ENCODE peak calls at places on chromosomes 6 and 20, in nine cellular contexts. C is A549, X is SK-N-SH, L is GM23338, Q is Panc1, D is HCT116, S is K562, N is HepG2, I is GM12878. K is an unnamed sample.

GRCh38 chr20:60172306-60172984 is 214.2 kb downstream of the CDH26 start:
- DNase-seq in Q (no peak), C (no peak), I (no peak), X (no peak), L (no peak), S (no peak), D (no peak), N (no peak), K (no peak)

GRCh38 chr20:10603971-10604864 is 69.6 kb downstream of the JAG1 start:
- DNase-seq in I (no peak), L (no peak), Q (peak; percentile 89), C (peak; percentile 86), X (no peak), S (no peak), N (peak; percentile 99), D (peak; percentile 32), K (no peak)

GRCh38 chr20:1718604-1719384 is 61.2 kb upstream of the SIRPG start:
- DNase-seq in I (no peak), X (no peak), S (no peak), D (peak; percentile 19), C (peak; percentile 14), N (no peak), Q (no peak), L (no peak), K (no peak)

GRCh38 chr20:49323622-49324238 is 45.9 kb upstream of the ZNFX1 start:
- DNase-seq in Q (no peak), C (peak; percentile 47), N (peak; percentile 52), I (no peak), S (peak; percentile 72), L (peak; percentile 69), D (peak; percentile 34), X (peak; percentile 41), K (no peak)

GRCh38 chr6:108942556-108943492 is 94.6 kb downstream of the ARMC2 start:
- DNase-seq in D (no peak), L (no peak), I (no peak), N (no peak), X (peak; percentile 51), C (no peak), S (peak; percentile 38), Q (no peak), K (no peak)

GRCh38 chr6:45645302-45645701 is 267.6 kb upstream of the SUPT3H start:
- DNase-seq in N (no peak), S (no peak), D (no peak), L (no peak), C (no peak), I (no peak), Q (no peak), X (no peak), K (no peak)

GRCh38 chr6:46352541-46353267 is 138.5 kb downstream of the RCAN2 start:
- DNase-seq in C (no peak), Q (no peak), X (no peak), N (no peak), S (peak; percentile 6), D (no peak), I (no peak), L (peak; percentile 13), K (no peak)

GRCh38 chr6:29737707-29738630 is 14.7 kb downstream of the HLA-F start:
- DNase-seq in D (peak; percentile 59), S (peak; percentile 78), Q (peak; percentile 62), N (peak; percentile 75), X (peak; percentile 64), C (peak; percentile 68), I (no peak), L (peak; percentile 94), K (peak; percentile 41)

GRCh38 chr6:75306074-75306473 is 21.5 kb upstream of the TMEM30A start:
- DNase-seq in I (no peak), C (no peak), X (no peak), N (no peak), S (no peak), D (no peak), Q (no peak), L (no peak), K (no peak)

GRCh38 chr6:134589512-134589911 is 271.6 kb upstream of the SGK1 start:
- DNase-seq in X (no peak), L (peak; percentile 50), N (no peak), S (no peak), C (peak; percentile 98), Q (peak; percentile 73), D (no peak), I (no peak), K (no peak)

GRCh38 chr20:56212071-56212470 is 36.5 kb upstream of the MC3R start:
- DNase-seq in I (no peak), Q (no peak), L (no peak), X (no peak), C (no peak), D (no peak), S (no peak), N (no peak), K (peak; percentile 73)

GRCh38 chr6:144528605-144529425 is 243.7 kb downstream of the UTRN start:
- DNase-seq in N (no peak), X (no peak), Q (no peak), I (no peak), D (no peak), L (peak; percentile 41), C (no peak), S (peak; percentile 62), K (no peak)

GRCh38 chr6:130105996-130106704 is 87.8 kb downstream of the L3MBTL3 start:
- DNase-seq in Q (no peak), D (no peak), C (no peak), N (no peak), S (peak; percentile 11), I (no peak), L (no peak), X (no peak), K (no peak)

GRCh38 chr20:22795455-22795854 is 211.1 kb upstream of the FOXA2 start:
- DNase-seq in L (no peak), D (no peak), Q (no peak), S (no peak), X (no peak), I (no peak), C (no peak), N (no peak), K (no peak)

GRCh38 chr6:157879034-157879872 is 56.2 kb downstream of the SNX9 start:
- DNase-seq in I (peak; percentile 50), X (no peak), D (no peak), S (no peak), L (peak; percentile 45), C (no peak), N (no peak), Q (no peak), K (no peak)

GRCh38 chr20:62708591-62709536 is at the start of gene NTSR1:
- DNase-seq in L (peak; percentile 73), X (no peak), I (no peak), C (peak; percentile 47), Q (no peak), S (no peak), D (no peak), N (no peak), K (peak; percentile 57)

DNA sequence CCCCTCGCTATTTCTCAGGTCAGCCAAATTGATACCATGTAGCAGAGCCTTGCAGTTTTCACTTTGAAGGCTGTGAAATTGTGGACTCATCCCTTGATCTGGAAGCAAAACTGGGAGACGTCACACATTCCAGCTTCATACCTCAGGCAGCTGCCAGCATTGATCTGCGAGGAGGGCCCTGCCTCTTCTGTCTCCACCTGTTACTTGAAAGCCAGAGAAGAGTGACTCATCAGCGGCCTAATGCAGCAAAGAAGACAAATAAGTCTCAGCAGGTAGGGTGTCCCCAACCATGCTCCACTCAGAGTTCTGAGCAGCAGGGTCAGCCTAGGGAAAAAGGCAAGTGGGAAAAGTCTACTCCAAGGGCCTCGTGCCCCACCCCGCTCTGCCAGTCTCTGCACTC is 69.4 kb upstream of the BMP2 start:
- DNase-seq in N (peak; percentile 66), I (no peak), S (no peak), D (peak; percentile 7), X (no peak), C (no peak), L (peak; percentile 42), Q (no peak), K (no peak)
- H3K27ac ChIP-seq in N (no peak overlapping the region), I (no peak overlapping the region), S (no peak overlapping the region), D (no peak overlapping the region), X (no peak overlapping the region), C (no peak overlapping the region), L (no peak overlapping the region), Q (no peak overlapping the region), K (no peak overlapping the region)

GRCh38 chr6:136404627-136405310 is 115.1 kb upstream of the BCLAF1 start:
- DNase-seq in C (no peak), L (no peak), Q (no peak), D (no peak), N (no peak), X (no peak), I (no peak), S (no peak), K (no peak)

GRCh38 chr6:136404007-136404406 is 114.4 kb upstream of the BCLAF1 start:
- DNase-seq in C (no peak), I (no peak), D (no peak), X (no peak), L (no peak), Q (no peak), N (no peak), S (peak; percentile 36), K (no peak)

GRCh38 chr6:136405410-136406029 is 115.9 kb upstream of the BCLAF1 start:
- DNase-seq in C (no peak), Q (no peak), N (no peak), I (no peak), S (peak; percentile 44), L (no peak), X (no peak), D (no peak), K (no peak)

GRCh38 chr6:136401749-136402148 is 112.1 kb upstream of the BCLAF1 start:
- DNase-seq in D (peak; percentile 7), X (no peak), L (no peak), Q (no peak), S (no peak), I (no peak), N (no peak), C (no peak), K (no peak)

GRCh38 chr6:136403166-136403980 is 113.7 kb upstream of the BCLAF1 start:
- DNase-seq in N (no peak), C (peak; percentile 99), D (peak; percentile 76), X (no peak), S (peak; percentile 91), L (no peak), I (no peak), Q (peak; percentile 86), K (no peak)
- TF ChIP-seq REST in N (no peak), C (no peak), D (no peak), X (no peak), S (peak; percentile 13), L (no peak), I (no peak), Q (no peak), K (no peak)

GRCh38 chr6:160190974-160191373 is 67.6 kb downstream of the SLC22A2 start:
- DNase-seq in Q (no peak), L (no peak), D (no peak), N (peak; percentile 13), I (no peak), X (no peak), S (no peak), C (no peak), K (no peak)
- H3K4me3 ChIP-seq in Q (no peak overlapping the region), L (no peak overlapping the region), D (no peak overlapping the region), N (no peak overlapping the region), I (no peak overlapping the region), X (no peak overlapping the region), S (no peak overlapping the region), C (no peak overlapping the region), K (no peak overlapping the region)

DNA sequence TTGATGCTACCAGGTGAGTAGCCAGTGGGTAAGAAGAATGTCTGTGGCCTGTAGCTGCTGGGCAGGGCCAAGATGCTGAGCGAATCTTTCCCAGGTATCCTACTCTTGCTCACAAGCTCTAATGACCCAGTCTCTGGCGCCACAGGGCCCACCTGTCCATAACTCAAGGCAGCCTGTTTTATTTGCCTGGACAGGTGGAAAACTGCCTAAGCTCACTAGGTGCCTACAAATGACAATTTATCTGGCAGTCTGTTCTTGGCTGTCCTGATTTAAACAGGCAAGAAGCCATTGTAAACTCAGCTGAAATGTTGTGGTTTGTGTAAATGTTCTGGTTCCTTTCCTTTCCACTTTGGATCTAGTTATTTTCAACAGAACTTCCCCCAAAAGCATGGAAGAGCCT is 113.3 kb downstream of the TCP11 start:
- DNase-seq in S (no peak), X (no peak), C (no peak), N (no peak), Q (no peak), L (no peak), D (no peak), I (no peak), K (no peak)
- H3K27ac ChIP-seq in S (no peak overlapping the region), X (no peak overlapping the region), C (no peak overlapping the region), N (no peak overlapping the region), Q (no peak overlapping the region), L (no peak overlapping the region), D (no peak overlapping the region), I (no peak overlapping the region), K (no peak overlapping the region)